ENCODE peak calls at places on chromosome 7, in ten cellular contexts. K is C1 segment of cervical spinal cord, Z is OCI-LY7, I is NCI-H524, S is left ventricle myocardium inferior, M is GM04503, P is left kidney, C is D341Med, B is upper lobe of right lung, H is ELR. Y is an unnamed sample.

GRCh38 chr7:30062587-30062986 is 34.4 kb downstream of the PLEKHA8 start:
- DNase-seq in S (no peak), K (no peak), Z (peak; percentile 62), I (peak; percentile 24), B (no peak), P (peak; percentile 70), H (peak; percentile 72), C (peak; percentile 53), M (no peak), Y (no peak)

GRCh38 chr7:54349259-54349658 is 192.9 kb upstream of the VSTM2A start:
- DNase-seq in P (no peak), C (no peak), K (no peak), S (no peak), I (no peak), Z (no peak), M (no peak), H (no peak), B (no peak), Y (no peak)

GRCh38 chr7:16636533-16637173 is 8.9 kb downstream of the ANKMY2 start:
- DNase-seq in I (no peak), P (no peak), K (no peak), S (no peak), Z (no peak), B (no peak), M (no peak), C (no peak), H (no peak), Y (no peak)

GRCh38 chr7:41199136-41199535 is 503.8 kb downstream of the INHBA start:
- DNase-seq in H (no peak), B (no peak), M (no peak), I (no peak), S (no peak), Z (no peak), P (no peak), K (no peak), C (no peak), Y (no peak)

GRCh38 chr7:43112088-43112940 is at the start of gene HECW1:
- DNase-seq in S (no peak), I (no peak), P (peak; percentile 51), C (peak; percentile 37), K (no peak), H (no peak), M (no peak), Z (no peak), B (no peak), Y (no peak)

GRCh38 chr7:36048141-36048901 is 104.7 kb upstream of the EEPD1 start:
- DNase-seq in P (no peak), K (no peak), I (peak; percentile 84), B (no peak), Z (no peak), H (peak; percentile 66), S (no peak), M (peak; percentile 92), C (no peak), Y (no peak)

GRCh38 chr7:109387530-109387929 is 817.9 kb downstream of the DNAJB9 start:
- DNase-seq in S (no peak), M (no peak), K (no peak), H (no peak), B (peak; percentile 49), Z (no peak), I (no peak), P (no peak), C (peak; percentile 6), Y (peak; percentile 56)

GRCh38 chr7:140205600-140205999 is 28.8 kb upstream of the KDM7A start:
- DNase-seq in P (no peak), C (no peak), Z (no peak), H (no peak), K (no peak), B (no peak), I (no peak), S (no peak), M (no peak), Y (no peak)

GRCh38 chr7:73718438-73718881 is 1.0 kb downstream of the STX1A start:
- DNase-seq in B (no peak), M (no peak), K (no peak), Z (no peak), P (no peak), H (no peak), I (no peak), C (no peak), S (no peak), Y (no peak)

GRCh38 chr7:152666078-152666477 is 9.9 kb downstream of the XRCC2 start:
- DNase-seq in H (no peak), I (no peak), B (no peak), S (no peak), C (no peak), P (no peak), M (no peak), K (no peak), Z (no peak), Y (no peak)

GRCh38 chr7:103317009-103317408 is 19.8 kb downstream of the PMPCB start:
- DNase-seq in M (no peak), B (no peak), P (peak; percentile 7), C (no peak), K (no peak), I (no peak), H (no peak), S (no peak), Z (no peak), Y (no peak)

GRCh38 chr7:155830961-155831806 is 18.9 kb upstream of the SHH start:
- DNase-seq in P (no peak), B (peak; percentile 52), K (no peak), Z (no peak), H (no peak), I (no peak), C (no peak), S (no peak), M (no peak), Y (no peak)

GRCh38 chr7:44134943-44135628 is 6.0 kb downstream of the MYL7 start:
- DNase-seq in C (no peak), B (no peak), P (peak; percentile 32), M (no peak), S (no peak), I (no peak), K (no peak), Z (no peak), H (no peak), Y (peak; percentile 30)

GRCh38 chr7:132029369-132030160 is 473.1 kb upstream of the PODXL start:
- DNase-seq in Z (no peak), B (no peak), C (no peak), I (no peak), S (no peak), K (no peak), H (no peak), P (no peak), M (no peak), Y (no peak)

GRCh38 chr7:5679741-5680473 is 101.6 kb downstream of the RNF216 start:
- DNase-seq in M (no peak), H (no peak), K (peak; percentile 44), C (no peak), P (peak; percentile 85), I (no peak), S (peak; percentile 52), B (peak; percentile 80), Z (no peak), Y (peak; percentile 80)

GRCh38 chr7:18590259-18590658 is 94.7 kb downstream of the HDAC9 start:
- DNase-seq in B (no peak), M (no peak), K (no peak), I (no peak), Z (no peak), P (no peak), H (no peak), S (no peak), C (no peak), Y (no peak)

GRCh38 chr7:142488842-142489241 is 231.0 kb upstream of the PRSS58 start:
- DNase-seq in K (no peak), I (no peak), P (peak; percentile 36), H (no peak), B (no peak), M (no peak), Z (no peak), S (no peak), C (no peak), Y (no peak)

GRCh38 chr7:36673703-36674102 is 50.6 kb downstream of the AOAH start:
- DNase-seq in S (no peak), B (no peak), M (no peak), P (no peak), K (no peak), Z (no peak), H (peak; percentile 37), I (no peak), C (no peak), Y (no peak)

GRCh38 chr7:28052933-28053332 is 127.7 kb downstream of the JAZF1 start:
- DNase-seq in I (no peak), C (no peak), H (peak; percentile 88), M (no peak), P (no peak), Z (no peak), K (no peak), B (no peak), S (no peak), Y (no peak)

GRCh38 chr7:140196361-140197217 is 19.8 kb upstream of the KDM7A start:
- DNase-seq in S (no peak), M (no peak), K (no peak), P (no peak), B (no peak), I (no peak), H (peak; percentile 22), Z (no peak), C (no peak), Y (no peak)

GRCh38 chr7:48009257-48009656 is 19.6 kb downstream of the SUN3 start:
- DNase-seq in C (no peak), M (no peak), I (no peak), S (no peak), Z (no peak), K (no peak), P (no peak), B (no peak), H (no peak), Y (no peak)

GRCh38 chr7:50210706-50211115 is 93.8 kb upstream of the IKZF1 start:
- DNase-seq in I (no peak), C (no peak), B (no peak), H (no peak), S (no peak), Z (no peak), P (no peak), M (no peak), K (no peak), Y (no peak)

GRCh38 chr7:119341822-119342221 is 931.2 kb upstream of the KCND2 start:
- DNase-seq in C (no peak), P (peak; percentile 2), H (no peak), S (no peak), M (no peak), I (no peak), B (no peak), Z (no peak), K (no peak), Y (no peak)

GRCh38 chr7:71566376-71566775 is 434.4 kb downstream of the GALNT17 start:
- DNase-seq in K (no peak), M (no peak), H (no peak), I (no peak), S (no peak), C (no peak), Z (no peak), P (no peak), B (no peak), Y (no peak)

GRCh38 chr7:153641202-153641601 is 411.0 kb upstream of the DPP6 start:
- DNase-seq in P (peak; percentile 49), I (no peak), C (no peak), M (no peak), S (peak; percentile 58), B (no peak), H (no peak), K (no peak), Z (no peak), Y (peak; percentile 69)

GRCh38 chr7:21548491-21548890 is 5.7 kb downstream of the DNAH11 start:
- DNase-seq in P (no peak), I (no peak), B (no peak), H (no peak), M (no peak), C (no peak), Z (no peak), S (no peak), K (no peak), Y (no peak)

GRCh38 chr7:137130751-137131158 is 212.8 kb downstream of the PTN start:
- DNase-seq in H (peak; percentile 74), K (no peak), C (no peak), S (no peak), I (no peak), Z (no peak), P (no peak), B (no peak), M (no peak), Y (no peak)

GRCh38 chr7:69615696-69616095 is 17.4 kb downstream of the AUTS2 start:
- DNase-seq in K (no peak), I (peak; percentile 73), C (no peak), M (no peak), Z (no peak), B (no peak), P (no peak), H (no peak), S (no peak), Y (no peak)

Y was measured in Right ventricle myocardium inferior.